ENCODE peak calls at places on chromosome 16, in nine cellular contexts. F is right atrium auricular region, U is fibroblast of pulmonary artery, J is AG04450, G is A549, Q is cardiac muscle cell, C is frontal cortex, Z is iris pigment epithelial cell, H is germinal center. D is an unnamed sample.
A peak's percentile ranks its signal among the peaks of the same experiment; 100 is the strongest.

GRCh38 chr16:89314357-89314756 is 96.9 kb downstream of the ZNF778 start:
- DNase-seq in C (no peak), Z (no peak), H (no peak), J (no peak), Q (no peak), F (no peak), U (no peak), G (no peak), D (no peak)

GRCh38 chr16:56848056-56848936 is 16.7 kb upstream of the SLC12A3 start:
- DNase-seq in H (no peak), F (peak; percentile 68), Z (peak; percentile 83), U (peak; percentile 74), G (no peak), C (no peak), Q (peak; percentile 75), J (no peak), D (no peak)

GRCh38 chr16:3029499-3030127 is 5.8 kb downstream of the THOC6 start:
- DNase-seq in Q (peak; percentile 46), J (no peak), Z (peak; percentile 48), U (peak; percentile 31), H (no peak), C (no peak), F (no peak), G (no peak), D (no peak)

GRCh38 chr16:11639925-11640899 is 28.0 kb upstream of the SNN start:
- DNase-seq in J (peak; percentile 99), Z (peak; percentile 99), G (peak; percentile 94), U (peak; percentile 100), Q (peak; percentile 98), C (peak; percentile 58), F (peak; percentile 97), H (no peak), D (peak; percentile 88)

GRCh38 chr16:15486661-15487060 is 52.3 kb downstream of the BMERB1 start:
- DNase-seq in F (no peak), H (no peak), C (no peak), J (no peak), Q (no peak), G (no peak), Z (no peak), U (no peak), D (no peak)

GRCh38 chr16:29784157-29784556 is 6.1 kb downstream of the ZG16 start:
- DNase-seq in F (no peak), Z (no peak), J (no peak), Q (no peak), C (no peak), H (no peak), U (no peak), G (no peak), D (no peak)

GRCh38 chr16:67228905-67229304 is 2.0 kb downstream of the TMEM208 start:
- DNase-seq in H (no peak), F (no peak), Q (no peak), C (no peak), Z (no peak), U (no peak), J (no peak), G (no peak), D (no peak)

GRCh38 chr16:67543582-67543981 is 15.0 kb downstream of the RIPOR1 start:
- DNase-seq in H (no peak), C (no peak), Q (no peak), U (no peak), Z (no peak), F (no peak), J (no peak), G (no peak), D (no peak)

GRCh38 chr16:13102401-13102800 is 201.0 kb downstream of the SHISA9 start:
- DNase-seq in Q (no peak), G (no peak), J (no peak), C (no peak), H (no peak), F (no peak), Z (no peak), U (no peak), D (no peak)

GRCh38 chr16:67397812-67398545 is 4.7 kb upstream of the TPPP3 start:
- DNase-seq in Z (no peak), C (no peak), J (no peak), Q (no peak), H (no peak), G (no peak), F (no peak), U (no peak), D (no peak)

GRCh38 chr16:11665071-11665491 is 3.2 kb upstream of the SNN start:
- DNase-seq in U (no peak), C (no peak), Z (no peak), G (no peak), F (no peak), H (no peak), Q (no peak), J (no peak), D (no peak)

GRCh38 chr16:81623365-81624102 is 155.6 kb upstream of the PLCG2 start:
- DNase-seq in G (peak; percentile 73), Z (peak; percentile 45), C (no peak), U (peak; percentile 68), J (no peak), Q (peak; percentile 65), F (no peak), H (peak; percentile 63), D (no peak)

GRCh38 chr16:53511403-53512280 is 8.6 kb upstream of the AKTIP start:
- DNase-seq in U (no peak), J (no peak), C (no peak), Z (no peak), F (no peak), Q (no peak), H (no peak), G (no peak), D (no peak)

GRCh38 chr16:35746281-35746962 is 2287.0 kb downstream of the TP53TG3F start:
- DNase-seq in C (no peak), F (peak; percentile 21), U (no peak), Q (no peak), J (no peak), H (no peak), Z (no peak), G (no peak), D (no peak)

GRCh38 chr16:22307838-22308237 is 10.6 kb downstream of the POLR3E start:
- DNase-seq in J (no peak), U (no peak), Q (no peak), G (no peak), H (no peak), C (no peak), Z (no peak), F (no peak), D (no peak)

GRCh38 chr16:89827383-89828198 is 684 bp upstream of the SPIRE2 start:
- DNase-seq in Q (peak; percentile 77), J (no peak), C (no peak), H (no peak), Z (peak; percentile 61), F (peak; percentile 66), U (peak; percentile 74), G (peak; percentile 40), D (no peak)

GRCh38 chr16:66427036-66427446 is at the start of gene BEAN1:
- DNase-seq in U (no peak), C (peak; percentile 61), G (peak; percentile 46), Z (peak; percentile 14), F (no peak), H (no peak), J (no peak), Q (peak; percentile 54), D (peak; percentile 8)

GRCh38 chr16:66065869-66066403 is 300.6 kb upstream of the CDH5 start:
- DNase-seq in F (no peak), Q (peak; percentile 21), J (no peak), H (no peak), Z (no peak), U (no peak), C (no peak), G (no peak), D (no peak)

GRCh38 chr16:85383836-85384825 is 229.0 kb upstream of the GSE1 start:
- DNase-seq in H (no peak), Z (no peak), C (no peak), Q (no peak), G (no peak), J (no peak), F (no peak), U (no peak), D (peak; percentile 79)

GRCh38 chr16:25403852-25404251 is 146.2 kb upstream of the ZKSCAN2 start:
- DNase-seq in J (no peak), C (no peak), Q (no peak), H (no peak), Z (no peak), F (no peak), G (no peak), U (no peak), D (no peak)

GRCh38 chr16:2969545-2970521 is 685 bp downstream of the PAQR4 start:
- DNase-seq in C (peak; percentile 81), H (peak; percentile 74), F (peak; percentile 62), G (peak; percentile 73), U (peak; percentile 23), J (peak; percentile 7), Q (peak; percentile 32), Z (peak; percentile 37), D (peak; percentile 78)

GRCh38 chr16:61098505-61098904 is 937.7 kb downstream of the CDH8 start:
- DNase-seq in C (no peak), Z (no peak), Q (no peak), G (no peak), U (no peak), H (no peak), F (no peak), J (no peak), D (no peak)

GRCh38 chr16:85010931-85011845 is at the start of gene ZDHHC7:
- DNase-seq in C (peak; percentile 96), J (peak; percentile 45), Z (peak; percentile 85), U (peak; percentile 87), F (peak; percentile 87), H (peak; percentile 90), G (peak; percentile 88), Q (peak; percentile 92), D (peak; percentile 87)

GRCh38 chr16:52740333-52740732 is 193.4 kb upstream of the TOX3 start:
- DNase-seq in Z (no peak), Q (no peak), F (no peak), H (no peak), C (no peak), J (no peak), G (no peak), U (no peak), D (no peak)

GRCh38 chr16:66588981-66589713 is 9.9 kb downstream of the CMTM2 start:
- DNase-seq in G (peak; percentile 42), J (no peak), Z (peak; percentile 65), F (no peak), C (no peak), Q (peak; percentile 44), H (peak; percentile 50), U (peak; percentile 42), D (no peak)

D was measured in RWPE2.